ENCODE peak calls at places on chromosome 12, in seven cellular contexts. H is A549, Q is foreskin fibroblast, Y is foreskin keratinocyte, K is choroid plexus epithelial cell, F is kidney, U is fibroblast of mammary gland. D is an unnamed sample.

GRCh38 chr12:130827432-130827831 is 11.6 kb downstream of the STX2 start:
- DNase-seq in H (no peak), Q (no peak), Y (no peak), K (peak; percentile 33), F (no peak), U (no peak), D (no peak)

GRCh38 chr12:4274960-4275868 is 1.7 kb downstream of the CCND2 start:
- DNase-seq in H (no peak), Q (no peak), Y (peak; percentile 44), K (peak; percentile 24), F (no peak), U (peak; percentile 35), D (no peak)

GRCh38 chr12:2035421-2036080 is 17.2 kb upstream of the CACNA1C start:
- DNase-seq in H (no peak), Q (no peak), Y (no peak), K (no peak), F (no peak), U (no peak), D (no peak)

GRCh38 chr12:111638576-111638975 is 39.5 kb upstream of the ATXN2 start:
- DNase-seq in H (no peak), Q (no peak), Y (no peak), K (peak; percentile 29), F (no peak), U (no peak), D (no peak)

GRCh38 chr12:3998397-3998796 is 125.2 kb upstream of the PARP11 start:
- DNase-seq in H (no peak), Q (no peak), Y (no peak), K (no peak), F (no peak), U (no peak), D (no peak)

GRCh38 chr12:94699796-94700195 is 49.4 kb upstream of the TMCC3 start:
- DNase-seq in H (no peak), Q (no peak), Y (no peak), K (no peak), F (no peak), U (no peak), D (no peak)

GRCh38 chr12:101040936-101041335 is 169.1 kb downstream of the SLC5A8 start:
- DNase-seq in H (no peak), Q (peak; percentile 14), Y (no peak), K (no peak), F (no peak), U (peak; percentile 36), D (no peak)

GRCh38 chr12:59472273-59472672 is 123.6 kb upstream of the SLC16A7 start:
- DNase-seq in H (no peak), Q (no peak), Y (no peak), K (no peak), F (no peak), U (no peak), D (no peak)

GRCh38 chr12:125135906-125136305 is 70.7 kb downstream of the AACS start:
- DNase-seq in H (no peak), Q (no peak), Y (no peak), K (no peak), F (no peak), U (no peak), D (no peak)

GRCh38 chr12:6280053-6280469 is 30.4 kb upstream of the PLEKHG6 start:
- DNase-seq in H (peak; percentile 86), Q (peak; percentile 95), Y (peak; percentile 94), K (peak; percentile 77), F (peak; percentile 84), U (peak; percentile 93), D (no peak)

GRCh38 chr12:3123729-3124128 is 46.5 kb downstream of the TSPAN9 start:
- DNase-seq in H (no peak), Q (no peak), Y (no peak), K (peak; percentile 32), F (no peak), U (peak; percentile 59), D (no peak)

GRCh38 chr12:120261951-120262851 is 3.3 kb downstream of the PXN start:
- DNase-seq in H (peak; percentile 62), Q (no peak), Y (peak; percentile 98), K (peak; percentile 67), F (no peak), U (no peak), D (no peak)

GRCh38 chr12:5827591-5827990 is 117.5 kb downstream of the ANO2 start:
- DNase-seq in H (no peak), Q (no peak), Y (no peak), K (no peak), F (no peak), U (no peak), D (no peak)

GRCh38 chr12:51985136-51985835 is 21.5 kb upstream of the TAMALIN start:
- DNase-seq in H (no peak), Q (no peak), Y (no peak), K (no peak), F (no peak), U (no peak), D (no peak)

DNA sequence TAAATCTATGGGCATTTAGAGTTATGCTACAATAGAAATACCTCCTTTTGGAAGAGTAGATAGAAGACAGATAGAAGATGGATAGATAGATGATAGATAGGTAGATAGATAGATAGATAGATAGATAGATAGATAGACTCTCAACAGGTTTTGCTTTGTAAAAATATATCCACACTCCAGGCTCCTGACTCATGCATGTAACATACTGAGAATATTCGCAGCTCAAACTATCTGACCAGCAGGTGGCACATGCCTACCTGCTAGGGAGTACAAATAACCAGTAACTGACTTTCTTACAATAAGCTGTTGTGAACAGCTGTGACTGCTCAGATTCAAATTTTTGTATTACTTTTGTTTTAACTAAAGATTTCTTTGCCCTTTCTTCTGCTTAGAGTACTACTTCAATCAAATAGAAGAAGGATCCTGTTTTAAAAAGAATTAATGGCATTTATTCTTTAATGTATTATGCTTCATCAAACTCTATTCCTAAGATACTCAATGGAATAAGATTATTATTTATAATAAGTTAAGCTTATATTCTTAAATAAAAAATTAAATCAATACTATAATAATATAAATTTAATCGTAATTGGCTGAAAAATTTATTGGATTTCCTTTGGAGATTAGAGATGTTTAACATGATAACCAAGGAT is 15.8 kb upstream of the CPNE8 start:
- DNase-seq in H (peak; percentile 37), Q (peak; percentile 2), Y (peak; percentile 76), K (peak; percentile 56), F (no peak), U (peak; percentile 72), D (no peak)
- TF ChIP-seq CTCF in H (peak; percentile 79), Q (peak; percentile 46), Y (peak; percentile 80), K (peak; percentile 52), F (peak; percentile 66), U (peak; percentile 63), D (no peak)

GRCh38 chr12:117583677-117584076 is 222.3 kb upstream of the NOS1 start:
- DNase-seq in H (no peak), Q (no peak), Y (peak; percentile 13), K (no peak), F (no peak), U (no peak), D (no peak)
- TF ChIP-seq CTCF in H (no peak), Q (no peak), Y (no peak), K (no peak), F (no peak), U (no peak), D (no peak)

DNA sequence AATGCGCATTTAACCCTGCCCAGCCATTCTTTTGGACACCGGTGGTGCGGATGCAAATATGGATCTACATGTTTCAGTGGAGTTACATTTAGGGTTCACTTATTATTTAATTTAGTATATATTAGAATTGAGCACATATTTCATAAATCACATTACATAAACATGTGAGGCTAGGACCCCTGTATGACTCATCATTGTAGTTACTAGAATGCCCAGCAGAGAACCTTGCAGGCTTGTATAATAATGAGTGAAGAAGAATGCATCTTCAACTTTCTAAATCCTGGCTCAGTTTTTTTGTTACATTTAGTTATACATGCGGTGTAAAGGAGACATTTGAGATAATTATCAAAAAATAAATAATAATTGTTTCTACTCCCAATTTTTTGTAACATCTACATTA is 369.0 kb downstream of the ATP23 start:
- DNase-seq in H (peak; percentile 28), Q (peak; percentile 41), Y (peak; percentile 4), K (peak; percentile 92), F (no peak), U (peak; percentile 73), D (no peak)
- TF ChIP-seq CTCF in H (no peak), Q (no peak), Y (no peak), K (peak; percentile 35), F (no peak), U (peak; percentile 24), D (no peak)

GRCh38 chr12:93677195-93678064 is at the start of gene CRADD:
- DNase-seq in H (peak; percentile 76), Q (peak; percentile 94), Y (peak; percentile 96), K (peak; percentile 99), F (peak; percentile 93), U (peak; percentile 99), D (peak; percentile 72)
- TF ChIP-seq CTCF in H (no peak), Q (no peak), Y (peak; percentile 2), K (no peak), F (no peak), U (no peak), D (no peak)

GRCh38 chr12:22231078-22231477 is 103.4 kb downstream of the ST8SIA1 start:
- DNase-seq in H (no peak), Q (no peak), Y (no peak), K (no peak), F (no peak), U (no peak), D (no peak)

GRCh38 chr12:22230280-22230794 is 104.2 kb downstream of the ST8SIA1 start:
- DNase-seq in H (peak; percentile 24), Q (no peak), Y (no peak), K (no peak), F (no peak), U (peak; percentile 63), D (no peak)

GRCh38 chr12:22234561-22234960 is 99.9 kb downstream of the ST8SIA1 start:
- DNase-seq in H (no peak), Q (peak; percentile 70), Y (peak; percentile 52), K (peak; percentile 6), F (no peak), U (peak; percentile 89), D (no peak)

GRCh38 chr12:22229652-22230279 is 104.7 kb downstream of the ST8SIA1 start:
- DNase-seq in H (no peak), Q (no peak), Y (no peak), K (peak; percentile 2), F (no peak), U (peak; percentile 7), D (no peak)

DNA sequence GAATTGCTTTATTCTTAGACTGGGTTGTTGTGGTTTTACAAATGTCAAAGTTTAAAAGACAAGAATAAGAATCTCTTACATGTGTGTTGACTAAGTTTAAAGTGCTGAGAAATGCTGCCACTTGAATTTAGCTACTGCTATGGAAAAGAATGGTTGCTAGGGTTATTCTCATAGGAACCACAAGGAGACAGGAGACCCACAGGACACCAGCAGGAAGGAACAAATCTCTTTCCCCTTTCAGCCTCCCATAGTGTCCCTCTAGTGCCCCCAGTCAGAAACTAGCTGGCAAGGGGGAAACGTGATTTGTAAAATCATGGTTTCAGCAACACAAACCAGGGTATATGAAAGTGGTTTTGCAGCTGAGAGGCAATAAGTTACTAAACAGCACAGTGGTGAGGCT is 102.7 kb downstream of the ST8SIA1 start:
- DNase-seq in H (peak; percentile 3), Q (no peak), Y (no peak), K (peak; percentile 4), F (no peak), U (peak; percentile 16), D (no peak)
- TF ChIP-seq CTCF in H (no peak), Q (no peak), Y (peak; percentile 47), K (peak; percentile 23), F (no peak), U (peak; percentile 31), D (no peak)

DNA sequence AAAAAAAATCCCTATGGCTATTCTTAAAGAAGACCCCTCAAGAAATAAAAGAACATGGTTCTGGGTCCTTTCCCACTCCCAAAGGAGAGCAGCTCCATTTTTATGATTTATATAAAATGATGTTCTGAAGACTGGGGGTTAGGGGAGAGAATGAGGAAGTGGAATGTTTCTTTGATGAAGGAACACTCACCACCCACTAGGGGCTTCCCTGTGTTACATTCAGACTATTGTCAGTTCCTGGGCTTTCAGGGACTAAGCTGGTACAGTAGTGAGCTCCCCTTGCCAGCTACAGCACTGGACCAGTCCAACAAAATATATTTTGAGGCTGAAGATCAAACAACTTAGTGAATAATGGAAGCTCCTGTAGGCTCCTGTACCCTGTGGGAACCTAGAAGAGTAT is 98.9 kb downstream of the HMGA2 start:
- DNase-seq in H (no peak), Q (no peak), Y (no peak), K (no peak), F (no peak), U (no peak), D (no peak)
- TF ChIP-seq CTCF in H (no peak), Q (no peak), Y (peak; percentile 28), K (no peak), F (no peak), U (peak; percentile 15), D (no peak)

D was measured in activated B cell treated with CpG ODN at 0.5 μM for 24 hours.